ENCODE peak calls at places on chromosome X, in four cellular contexts. One of them, this sample, is unnamed.

GRCh38 chrX:3711331-3711917 is 2.0 kb downstream of the PRKX start:
- DNase-seq in mesothelial cell of epicardium: no peak
- DNase-seq in HFFc6: no peak
- DNase-seq in AG10803: no peak
- DNase-seq in this sample: no peak

GRCh38 chrX:68234171-68234910 is 199.0 kb downstream of the OPHN1 start:
- DNase-seq in mesothelial cell of epicardium: no peak
- DNase-seq in HFFc6: no peak
- DNase-seq in AG10803: no peak
- DNase-seq in this sample: no peak

GRCh38 chrX:110966839-110967238 is 129.2 kb upstream of the PAK3 start:
- DNase-seq in mesothelial cell of epicardium: no peak
- DNase-seq in HFFc6: no peak
- DNase-seq in AG10803: peak
- DNase-seq in this sample: no peak

GRCh38 chrX:262391-262909 is 18.7 kb upstream of the PLCXD1 start:
- DNase-seq in mesothelial cell of epicardium: no peak
- DNase-seq in HFFc6: no peak
- DNase-seq in AG10803: no peak
- DNase-seq in this sample: peak

GRCh38 chrX:37776283-37776986 is 3.4 kb upstream of the CYBB start:
- DNase-seq in mesothelial cell of epicardium: no peak
- DNase-seq in HFFc6: no peak
- DNase-seq in AG10803: no peak
- DNase-seq in this sample: no peak

GRCh38 chrX:13816899-13817298 is at the start of gene GPM6B:
- DNase-seq in mesothelial cell of epicardium: no peak
- DNase-seq in HFFc6: no peak
- DNase-seq in AG10803: no peak
- DNase-seq in this sample: no peak

GRCh38 chrX:44874481-44875184 is 1.6 kb downstream of the KDM6A start:
- DNase-seq in mesothelial cell of epicardium: no peak
- DNase-seq in HFFc6: no peak
- DNase-seq in AG10803: peak
- DNase-seq in this sample: no peak

GRCh38 chrX:69079278-69079677 is 86.0 kb downstream of the PJA1 start:
- DNase-seq in mesothelial cell of epicardium: no peak
- DNase-seq in HFFc6: no peak
- DNase-seq in AG10803: no peak
- DNase-seq in this sample: no peak

GRCh38 chrX:30735839-30736238 is 82.6 kb downstream of the GK start:
- DNase-seq in mesothelial cell of epicardium: no peak
- DNase-seq in HFFc6: peak
- DNase-seq in AG10803: peak
- DNase-seq in this sample: no peak

GRCh38 chrX:149248073-149248625 is 257.0 kb downstream of the IDS start:
- DNase-seq in mesothelial cell of epicardium: no peak
- DNase-seq in HFFc6: no peak
- DNase-seq in AG10803: no peak
- DNase-seq in this sample: no peak

GRCh38 chrX:3567681-3568080 is 145.8 kb downstream of the PRKX start:
- DNase-seq in mesothelial cell of epicardium: no peak
- DNase-seq in HFFc6: peak
- DNase-seq in AG10803: peak
- DNase-seq in this sample: no peak

GRCh38 chrX:110125435-110125834 is 122.5 kb downstream of the TMEM164 start:
- DNase-seq in mesothelial cell of epicardium: no peak
- DNase-seq in HFFc6: no peak
- DNase-seq in AG10803: no peak
- DNase-seq in this sample: no peak

GRCh38 chrX:104351173-104351769 is 96.5 kb upstream of the ESX1 start:
- DNase-seq in mesothelial cell of epicardium: no peak
- DNase-seq in HFFc6: peak
- DNase-seq in AG10803: peak
- DNase-seq in this sample: no peak

GRCh38 chrX:66902081-66902480 is 263.2 kb upstream of the EDA2R start:
- DNase-seq in mesothelial cell of epicardium: no peak
- DNase-seq in HFFc6: no peak
- DNase-seq in AG10803: no peak
- DNase-seq in this sample: no peak

GRCh38 chrX:153554519-153555167 is 37.2 kb downstream of the ATP2B3 start:
- DNase-seq in mesothelial cell of epicardium: no peak
- DNase-seq in HFFc6: peak
- DNase-seq in AG10803: peak
- DNase-seq in this sample: no peak

GRCh38 chrX:24241822-24242648 is 71.8 kb downstream of the SUPT20HL2 start:
- DNase-seq in mesothelial cell of epicardium: no peak
- DNase-seq in HFFc6: no peak
- DNase-seq in AG10803: peak
- DNase-seq in this sample: no peak

GRCh38 chrX:45850775-45851433 is 650.2 kb upstream of the DIPK2B start:
- DNase-seq in mesothelial cell of epicardium: peak
- DNase-seq in HFFc6: no peak
- DNase-seq in AG10803: peak
- DNase-seq in this sample: peak

GRCh38 chrX:16853537-16853936 is 16.6 kb downstream of the RBBP7 start:
- DNase-seq in mesothelial cell of epicardium: no peak
- DNase-seq in HFFc6: no peak
- DNase-seq in AG10803: no peak
- DNase-seq in this sample: no peak

GRCh38 chrX:19867411-19867732 is 20.0 kb downstream of the SH3KBP1 start:
- DNase-seq in mesothelial cell of epicardium: no peak
- DNase-seq in HFFc6: no peak
- DNase-seq in AG10803: peak
- DNase-seq in this sample: no peak

GRCh38 chrX:103538728-103539127 is 19.4 kb upstream of the RAB40A start:
- DNase-seq in mesothelial cell of epicardium: no peak
- DNase-seq in HFFc6: peak
- DNase-seq in AG10803: no peak
- DNase-seq in this sample: no peak

GRCh38 chrX:129961180-129962083 is 21.0 kb upstream of the BCORL1 start:
- DNase-seq in mesothelial cell of epicardium: no peak
- DNase-seq in HFFc6: peak
- DNase-seq in AG10803: no peak
- DNase-seq in this sample: no peak

GRCh38 chrX:118723376-118723775 is 4.0 kb upstream of the IL13RA1 start:
- DNase-seq in mesothelial cell of epicardium: no peak
- DNase-seq in HFFc6: no peak
- DNase-seq in AG10803: no peak
- DNase-seq in this sample: no peak

GRCh38 chrX:47293106-47293505 is 60.3 kb downstream of the USP11 start:
- DNase-seq in mesothelial cell of epicardium: no peak
- DNase-seq in HFFc6: no peak
- DNase-seq in AG10803: no peak
- DNase-seq in this sample: no peak

GRCh38 chrX:97847885-97848679 is 964.4 kb downstream of the RPA4 start:
- DNase-seq in mesothelial cell of epicardium: no peak
- DNase-seq in HFFc6: no peak
- DNase-seq in AG10803: no peak
- DNase-seq in this sample: no peak

GRCh38 chrX:13821740-13822139 is 4.8 kb upstream of the GPM6B start:
- DNase-seq in mesothelial cell of epicardium: no peak
- DNase-seq in HFFc6: no peak
- DNase-seq in AG10803: no peak
- DNase-seq in this sample: no peak

GRCh38 chrX:41029332-41029731 is 55.9 kb upstream of the USP9X start:
- DNase-seq in mesothelial cell of epicardium: no peak
- DNase-seq in HFFc6: peak
- DNase-seq in AG10803: no peak
- DNase-seq in this sample: no peak

GRCh38 chrX:110454336-110454735 is 95.7 kb downstream of the RTL9 start:
- DNase-seq in mesothelial cell of epicardium: no peak
- DNase-seq in HFFc6: no peak
- DNase-seq in AG10803: no peak
- DNase-seq in this sample: no peak

GRCh38 chrX:111131572-111131971 is 35.6 kb downstream of the PAK3 start:
- DNase-seq in mesothelial cell of epicardium: no peak
- DNase-seq in HFFc6: no peak
- DNase-seq in AG10803: peak
- DNase-seq in this sample: no peak

GRCh38 chrX:84729809-84730208 is 227.6 kb upstream of the HDX start:
- DNase-seq in mesothelial cell of epicardium: no peak
- DNase-seq in HFFc6: peak
- DNase-seq in AG10803: peak
- DNase-seq in this sample: no peak

GRCh38 chrX:103664363-103664762 is 22.1 kb downstream of the MORF4L2 start:
- DNase-seq in mesothelial cell of epicardium: peak
- DNase-seq in HFFc6: no peak
- DNase-seq in AG10803: no peak
- DNase-seq in this sample: no peak

GRCh38 chrX:139506318-139506717 is 24.2 kb upstream of the F9 start:
- DNase-seq in mesothelial cell of epicardium: no peak
- DNase-seq in HFFc6: no peak
- DNase-seq in AG10803: no peak
- DNase-seq in this sample: no peak

GRCh38 chrX:40684092-40684491 is 36.7 kb upstream of the CXorf38 start:
- DNase-seq in mesothelial cell of epicardium: no peak
- DNase-seq in HFFc6: no peak
- DNase-seq in AG10803: no peak
- DNase-seq in this sample: no peak

GRCh38 chrX:148609766-148610698 is 109.6 kb downstream of the AFF2 start:
- DNase-seq in mesothelial cell of epicardium: no peak
- DNase-seq in HFFc6: no peak
- DNase-seq in AG10803: no peak
- DNase-seq in this sample: no peak

GRCh38 chrX:49999048-49999447 is 76.7 kb downstream of the CLCN5 start:
- DNase-seq in mesothelial cell of epicardium: no peak
- DNase-seq in HFFc6: no peak
- DNase-seq in AG10803: peak
- DNase-seq in this sample: no peak

GRCh38 chrX:120755066-120755846 is 120.4 kb downstream of the CT47B1 start:
- DNase-seq in mesothelial cell of epicardium: no peak
- DNase-seq in HFFc6: no peak
- DNase-seq in AG10803: no peak
- DNase-seq in this sample: no peak

GRCh38 chrX:21479695-21480280 is 105.6 kb downstream of the CNKSR2 start:
- DNase-seq in mesothelial cell of epicardium: no peak
- DNase-seq in HFFc6: peak
- DNase-seq in AG10803: peak
- DNase-seq in this sample: no peak
- TF ChIP-seq CTCF in mesothelial cell of epicardium: peak
- TF ChIP-seq CTCF in HFFc6: peak
- TF ChIP-seq CTCF in AG10803: peak
- TF ChIP-seq CTCF in this sample: peak

DNA sequence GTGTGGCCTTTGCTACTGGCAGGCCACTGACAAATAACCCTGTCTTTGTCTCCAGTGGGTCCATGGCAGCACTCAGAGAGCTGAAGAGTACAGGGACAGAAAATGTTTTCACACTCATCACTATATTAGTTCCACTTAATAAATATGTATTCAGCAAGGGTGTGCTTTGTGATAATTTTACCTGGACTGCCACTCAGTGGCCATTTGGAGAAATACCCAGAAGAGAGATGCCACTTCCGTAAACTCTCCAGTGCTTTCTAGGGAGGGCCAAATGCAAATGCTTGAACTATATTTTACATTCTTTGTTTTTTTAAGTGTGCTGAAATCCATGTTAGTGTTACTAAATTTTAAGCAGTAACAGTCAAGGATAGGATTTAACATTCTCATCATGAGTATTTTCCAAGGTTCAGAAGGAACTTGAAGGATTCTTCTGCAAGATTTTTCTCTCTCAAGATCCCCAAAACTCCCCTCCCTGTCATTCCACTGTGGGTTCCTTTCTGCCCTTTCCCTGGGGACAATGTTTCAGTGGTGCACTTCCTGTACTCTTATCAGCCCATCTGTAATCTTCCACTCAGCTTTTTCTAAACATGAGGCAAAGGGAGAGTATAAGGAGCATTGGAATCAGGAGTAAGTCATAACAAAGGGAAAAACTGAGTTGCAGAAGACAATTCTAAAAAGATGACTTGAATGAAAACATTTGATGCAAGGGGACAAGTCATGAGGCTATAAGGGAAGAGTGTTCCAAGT is 46.0 kb downstream of the TFDP3 start:
- DNase-seq in mesothelial cell of epicardium: no peak
- DNase-seq in HFFc6: no peak
- DNase-seq in AG10803: no peak
- DNase-seq in this sample: no peak
- TF ChIP-seq CTCF in mesothelial cell of epicardium: peak
- TF ChIP-seq CTCF in HFFc6: no peak
- TF ChIP-seq CTCF in AG10803: no peak
- TF ChIP-seq CTCF in this sample: peak

DNA sequence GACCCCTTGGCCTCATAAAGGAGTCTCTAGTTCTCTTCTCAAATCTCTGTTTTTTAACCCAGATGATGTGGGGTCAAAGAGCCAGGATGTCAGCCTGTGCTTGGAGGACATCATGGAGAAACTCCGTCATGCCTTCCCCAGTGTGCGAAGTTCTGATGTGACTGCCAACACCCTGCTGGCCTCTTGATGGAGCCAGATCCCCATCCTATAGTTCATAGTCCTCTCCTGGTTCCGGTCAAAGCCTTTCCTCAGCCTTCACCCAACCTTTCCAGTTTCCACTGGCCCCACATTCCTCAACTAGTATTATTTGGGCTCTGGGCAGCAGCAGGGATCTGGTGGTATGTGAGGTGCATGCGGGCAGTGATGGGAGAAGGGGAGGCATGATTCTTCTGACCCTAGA is 30.7 kb downstream of the TAF7L start:
- DNase-seq in mesothelial cell of epicardium: no peak
- DNase-seq in HFFc6: peak
- DNase-seq in AG10803: peak
- DNase-seq in this sample: no peak
- TF ChIP-seq CTCF in mesothelial cell of epicardium: no peak
- TF ChIP-seq CTCF in HFFc6: peak
- TF ChIP-seq CTCF in AG10803: peak
- TF ChIP-seq CTCF in this sample: no peak

GRCh38 chrX:8244301-8244700 is 73.2 kb upstream of the VCX2 start:
- DNase-seq in mesothelial cell of epicardium: no peak
- DNase-seq in HFFc6: no peak
- DNase-seq in AG10803: no peak
- DNase-seq in this sample: no peak
- TF ChIP-seq CTCF in mesothelial cell of epicardium: no peak
- TF ChIP-seq CTCF in HFFc6: no peak
- TF ChIP-seq CTCF in AG10803: no peak
- TF ChIP-seq CTCF in this sample: no peak

GRCh38 chrX:137164329-137164728 is 130.5 kb upstream of the GPR101 start:
- DNase-seq in mesothelial cell of epicardium: no peak
- DNase-seq in HFFc6: no peak
- DNase-seq in AG10803: no peak
- DNase-seq in this sample: no peak

GRCh38 chrX:137171626-137172025 is 137.8 kb upstream of the GPR101 start:
- DNase-seq in mesothelial cell of epicardium: no peak
- DNase-seq in HFFc6: no peak
- DNase-seq in AG10803: no peak
- DNase-seq in this sample: no peak

DNA sequence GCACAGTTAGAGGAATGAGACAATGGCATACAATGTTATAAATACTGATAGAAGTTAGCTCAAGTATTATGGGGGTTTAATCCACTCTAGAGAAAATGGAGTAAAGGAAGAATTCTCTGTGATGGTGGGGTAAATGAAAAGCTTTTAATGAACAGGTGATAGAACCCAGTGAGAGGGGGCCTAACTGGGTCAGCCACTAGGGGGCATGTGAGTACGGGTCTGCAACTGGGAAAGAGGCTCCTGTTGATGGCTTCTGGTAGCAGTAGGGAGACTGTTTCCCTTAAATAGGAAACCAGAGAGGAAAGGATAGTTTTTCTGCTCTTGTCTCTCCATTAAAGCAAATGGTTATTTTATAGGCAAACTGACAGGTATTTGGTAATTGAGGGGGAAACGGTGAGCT is 132.8 kb upstream of the GPR101 start:
- DNase-seq in mesothelial cell of epicardium: no peak
- DNase-seq in HFFc6: no peak
- DNase-seq in AG10803: no peak
- DNase-seq in this sample: no peak
- TF ChIP-seq CTCF in mesothelial cell of epicardium: no peak
- TF ChIP-seq CTCF in HFFc6: no peak
- TF ChIP-seq CTCF in AG10803: no peak
- TF ChIP-seq CTCF in this sample: peak

This sample was measured in type B pancreatic cell.